ENCODE peak calls at places on chromosomes 16 and 17, in ten cellular contexts. H is K562; U is heart right ventricle; K is neural progenitor cell; C is ascending aorta; N is cardiac muscle cell; J is colonic mucosa; A is thyroid gland; X is left ventricle myocardium inferior; B is CD8-positive, alpha-beta T cell. P is an unnamed sample.

GRCh38 chr17:49571764-49572163 is 3.9 kb upstream of the NXPH3 start:
- DNase-seq in H (no peak), U (no peak), K (no peak), C (no peak), N (no peak), J (no peak), A (no peak), X (no peak), B (no peak), P (no peak)

GRCh38 chr17:65173951-65174683 is 36.9 kb downstream of the RGS9 start:
- DNase-seq in H (no peak), U (no peak), K (no peak), C (no peak), N (no peak), J (no peak), A (no peak), X (no peak), B (no peak), P (no peak)

GRCh38 chr16:57446530-57447141 is 549 bp downstream of the CIAPIN1 start:
- DNase-seq in H (peak), U (no peak), K (no peak), C (peak), N (no peak), J (peak), A (peak), X (peak), B (no peak), P (peak)

GRCh38 chr17:19760781-19761180 is 12.7 kb upstream of the ALDH3A1 start:
- DNase-seq in H (no peak), U (no peak), K (no peak), C (peak), N (no peak), J (no peak), A (no peak), X (no peak), B (no peak), P (no peak)

GRCh38 chr16:86485746-86486145 is 24.6 kb upstream of the FOXF1 start:
- DNase-seq in H (no peak), U (no peak), K (no peak), C (no peak), N (no peak), J (no peak), A (no peak), X (no peak), B (no peak), P (no peak)

GRCh38 chr16:22333457-22333994 is 36.3 kb downstream of the POLR3E start:
- DNase-seq in H (no peak), U (no peak), K (no peak), C (no peak), N (no peak), J (no peak), A (no peak), X (no peak), B (no peak), P (no peak)

GRCh38 chr16:79690159-79690558 is 89.6 kb upstream of the MAF start:
- DNase-seq in H (no peak), U (no peak), K (no peak), C (no peak), N (no peak), J (no peak), A (no peak), X (no peak), B (no peak), P (no peak)

GRCh38 chr16:11413907-11414595 is 68.8 kb downstream of the RMI2 start:
- DNase-seq in H (no peak), U (no peak), K (no peak), C (no peak), N (no peak), J (no peak), A (no peak), X (no peak), B (no peak), P (no peak)

GRCh38 chr17:43615330-43615729 is 46.4 kb downstream of the MEOX1 start:
- DNase-seq in H (no peak), U (no peak), K (no peak), C (no peak), N (no peak), J (no peak), A (no peak), X (no peak), B (no peak), P (peak)

GRCh38 chr16:11131706-11132105 is 124.3 kb downstream of the SOCS1 start:
- DNase-seq in H (no peak), U (peak), K (no peak), C (no peak), N (no peak), J (no peak), A (peak), X (peak), B (no peak), P (no peak)

GRCh38 chr17:43732961-43733360 is 25.6 kb downstream of the SOST start:
- DNase-seq in H (no peak), U (no peak), K (no peak), C (no peak), N (no peak), J (no peak), A (no peak), X (no peak), B (no peak), P (no peak)

GRCh38 chr17:34171245-34171818 is 83.8 kb upstream of the CCL2 start:
- DNase-seq in H (peak), U (peak), K (peak), C (peak), N (peak), J (peak), A (peak), X (peak), B (peak), P (peak)

GRCh38 chr17:81379523-81379942 is 15.7 kb upstream of the BAHCC1 start:
- DNase-seq in H (peak), U (no peak), K (no peak), C (no peak), N (no peak), J (peak), A (peak), X (no peak), B (no peak), P (no peak)

GRCh38 chr16:81469710-81470481 is 25.3 kb downstream of the CMIP start:
- DNase-seq in H (no peak), U (peak), K (no peak), C (no peak), N (no peak), J (no peak), A (no peak), X (peak), B (no peak), P (no peak)

GRCh38 chr17:28086519-28086918 is 44.0 kb downstream of the NLK start:
- DNase-seq in H (no peak), U (no peak), K (no peak), C (no peak), N (no peak), J (no peak), A (no peak), X (no peak), B (no peak), P (no peak)

GRCh38 chr17:70172449-70172848 is 3.1 kb downstream of the KCNJ2 start:
- DNase-seq in H (no peak), U (no peak), K (no peak), C (no peak), N (no peak), J (no peak), A (no peak), X (no peak), B (no peak), P (no peak)

GRCh38 chr17:11898526-11899235 is 98.6 kb downstream of the ZNF18 start:
- DNase-seq in H (no peak), U (no peak), K (peak), C (no peak), N (no peak), J (no peak), A (no peak), X (no peak), B (no peak), P (no peak)

GRCh38 chr16:7025616-7026190 is 306.9 kb upstream of the RBFOX1 start:
- DNase-seq in H (peak), U (peak), K (peak), C (peak), N (peak), J (peak), A (peak), X (peak), B (no peak), P (peak)

GRCh38 chr17:29929006-29929543 is 953 bp downstream of the SSH2 start:
- DNase-seq in H (peak), U (no peak), K (peak), C (no peak), N (peak), J (peak), A (peak), X (no peak), B (no peak), P (peak)

GRCh38 chr16:66247516-66248089 is 118.9 kb upstream of the CDH5 start:
- DNase-seq in H (no peak), U (no peak), K (no peak), C (no peak), N (no peak), J (no peak), A (no peak), X (peak), B (no peak), P (no peak)

GRCh38 chr17:27554152-27554551 is 76.8 kb upstream of the LGALS9 start:
- DNase-seq in H (no peak), U (no peak), K (no peak), C (no peak), N (peak), J (no peak), A (peak), X (no peak), B (no peak), P (no peak)

GRCh38 chr17:47176438-47176837 is 12.7 kb downstream of the CDC27 start:
- DNase-seq in H (no peak), U (no peak), K (no peak), C (no peak), N (no peak), J (no peak), A (no peak), X (no peak), B (no peak), P (no peak)

GRCh38 chr16:84332975-84333684 is 35.2 kb upstream of the ATP2C2 start:
- DNase-seq in H (no peak), U (no peak), K (no peak), C (no peak), N (no peak), J (peak), A (peak), X (no peak), B (no peak), P (no peak)

GRCh38 chr16:7513429-7513828 is 180.8 kb downstream of the RBFOX1 start:
- DNase-seq in H (peak), U (no peak), K (no peak), C (no peak), N (no peak), J (no peak), A (peak), X (no peak), B (no peak), P (no peak)

GRCh38 chr16:49639739-49640388 is 216.0 kb downstream of the ZNF423 start:
- DNase-seq in H (no peak), U (peak), K (peak), C (peak), N (peak), J (peak), A (no peak), X (peak), B (no peak), P (no peak)

GRCh38 chr17:77124192-77124908 is 16.4 kb upstream of the SEC14L1 start:
- DNase-seq in H (no peak), U (no peak), K (no peak), C (no peak), N (no peak), J (no peak), A (no peak), X (peak), B (no peak), P (peak)

GRCh38 chr17:78735832-78736525 is 46.1 kb downstream of the CYTH1 start:
- DNase-seq in H (peak), U (no peak), K (no peak), C (no peak), N (no peak), J (peak), A (no peak), X (no peak), B (no peak), P (peak)

GRCh38 chr17:39239640-39240314 is 14.0 kb upstream of the STAC2 start:
- DNase-seq in H (peak), U (peak), K (peak), C (no peak), N (peak), J (peak), A (peak), X (no peak), B (peak), P (peak)

GRCh38 chr16:2586901-2587480 is 49.2 kb downstream of the PDPK1 start:
- DNase-seq in H (no peak), U (no peak), K (no peak), C (no peak), N (no peak), J (no peak), A (no peak), X (peak), B (no peak), P (no peak)

GRCh38 chr17:10875411-10875810 is 37.5 kb upstream of the PIRT start:
- DNase-seq in H (peak), U (no peak), K (peak), C (no peak), N (peak), J (peak), A (peak), X (no peak), B (no peak), P (peak)

GRCh38 chr17:56948491-56948890 is 12.4 kb downstream of the COIL start:
- DNase-seq in H (no peak), U (no peak), K (no peak), C (no peak), N (no peak), J (no peak), A (no peak), X (no peak), B (no peak), P (no peak)

GRCh38 chr17:43983515-43984411 is 20.7 kb upstream of the NAGS start:
- DNase-seq in H (peak), U (peak), K (peak), C (no peak), N (peak), J (peak), A (peak), X (no peak), B (no peak), P (no peak)

GRCh38 chr17:58136669-58137279 is 11.4 kb upstream of the OR4D1 start:
- DNase-seq in H (peak), U (no peak), K (peak), C (no peak), N (peak), J (no peak), A (peak), X (no peak), B (no peak), P (peak)

GRCh38 chr17:59366040-59366757 is 34.7 kb downstream of the YPEL2 start:
- DNase-seq in H (no peak), U (no peak), K (peak), C (no peak), N (no peak), J (no peak), A (peak), X (no peak), B (no peak), P (no peak)

GRCh38 chr17:37781451-37781850 is 36.6 kb upstream of the HNF1B start:
- DNase-seq in H (no peak), U (no peak), K (no peak), C (no peak), N (no peak), J (no peak), A (no peak), X (no peak), B (no peak), P (no peak)

GRCh38 chr17:44759096-44759915 is 518 bp downstream of the ADAM11 start:
- DNase-seq in H (peak), U (no peak), K (peak), C (no peak), N (peak), J (no peak), A (no peak), X (no peak), B (no peak), P (no peak)

GRCh38 chr16:60274431-60275017 is 1540.4 kb upstream of the GOT2 start:
- DNase-seq in H (no peak), U (no peak), K (no peak), C (no peak), N (no peak), J (no peak), A (no peak), X (no peak), B (no peak), P (no peak)

GRCh38 chr17:50604470-50604869 is 30.2 kb upstream of the ABCC3 start:
- DNase-seq in H (no peak), U (peak), K (no peak), C (no peak), N (no peak), J (peak), A (peak), X (peak), B (no peak), P (no peak)

GRCh38 chr17:57735707-57736106 is 9.4 kb downstream of the CCDC182 start:
- DNase-seq in H (peak), U (no peak), K (peak), C (no peak), N (no peak), J (no peak), A (no peak), X (no peak), B (no peak), P (peak)

DNA sequence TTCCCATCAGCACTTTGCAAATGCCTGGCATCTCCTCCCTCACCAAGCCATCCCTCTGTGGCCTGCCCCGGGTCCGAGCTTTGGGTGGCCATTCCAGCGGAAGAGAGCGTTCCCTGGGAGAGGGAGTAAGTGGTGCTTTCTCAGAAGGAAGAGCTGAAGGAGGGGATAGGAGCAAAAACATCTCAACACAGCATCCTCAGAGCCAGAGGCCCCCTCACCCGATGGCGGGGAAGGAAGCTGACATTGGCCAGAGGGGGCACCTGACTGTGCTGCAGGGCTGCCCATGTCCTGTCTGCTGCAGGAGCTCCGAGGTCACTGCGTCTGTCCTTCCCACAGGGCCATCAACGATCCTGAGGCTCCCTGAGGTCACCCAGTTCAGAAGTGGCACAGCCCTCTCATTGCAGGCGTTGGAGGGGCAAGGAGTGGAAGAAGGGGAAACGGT is 427 bp upstream of the TLCD3B start:
- DNase-seq in H (no peak), U (no peak), K (no peak), C (no peak), N (no peak), J (no peak), A (no peak), X (no peak), B (no peak), P (no peak)
- TF ChIP-seq CTCF in H (no peak), U (no peak), K (no peak), C (no peak), N (no peak), J (no peak), A (no peak), X (no peak), B (no peak), P (no peak)

GRCh38 chr16:12802661-12803060 is 1.0 kb downstream of the CPPED1 start:
- DNase-seq in H (no peak), U (no peak), K (no peak), C (no peak), N (no peak), J (no peak), A (no peak), X (no peak), B (no peak), P (no peak)
- H3K27ac ChIP-seq in H (peak), U (peak), K (no peak), C (peak), N (no peak), J (peak), A (no peak), X (no peak), B (no peak), P (peak)

GRCh38 chr16:88385112-88385594 is 2.4 kb downstream of the ZNF469 start:
- DNase-seq in H (no peak), U (no peak), K (no peak), C (no peak), N (no peak), J (no peak), A (no peak), X (no peak), B (no peak), P (no peak)

GRCh38 chr16:88382491-88383400 is at the start of gene ZNF469:
- DNase-seq in H (no peak), U (no peak), K (peak), C (no peak), N (peak), J (no peak), A (peak), X (peak), B (no peak), P (no peak)

GRCh38 chr16:88384222-88385111 is 1.7 kb downstream of the ZNF469 start:
- DNase-seq in H (no peak), U (no peak), K (no peak), C (no peak), N (no peak), J (no peak), A (no peak), X (no peak), B (no peak), P (no peak)

GRCh38 chr16:88381820-88382451 is 823 bp upstream of the ZNF469 start:
- DNase-seq in H (no peak), U (no peak), K (no peak), C (no peak), N (peak), J (no peak), A (no peak), X (no peak), B (no peak), P (no peak)

GRCh38 chr16:88383401-88384221 is 852 bp downstream of the ZNF469 start:
- DNase-seq in H (peak), U (peak), K (peak), C (no peak), N (peak), J (no peak), A (no peak), X (peak), B (no peak), P (no peak)
- TF ChIP-seq CTCF in H (peak), U (peak), K (peak), C (peak), N (peak), J (no peak), A (no peak), X (peak), B (no peak), P (peak)

GRCh38 chr16:75138233-75138632 is 10.1 kb upstream of the ZFP1 start:
- DNase-seq in H (no peak), U (no peak), K (no peak), C (no peak), N (no peak), J (no peak), A (no peak), X (no peak), B (no peak), P (no peak)
- H3K27ac ChIP-seq in H (no peak), U (no peak), K (no peak), C (no peak), N (no peak), J (peak), A (no peak), X (no peak), B (no peak), P (no peak)